ENCODE peak calls at places on chromosomes 2 and 18, in seven cellular contexts. N is A549, D is adrenal gland, E is uterus, K is lower leg skin, F is prostate gland, T is vagina. I is an unnamed sample.

GRCh38 chr2:33859791-33860461 is 260.8 kb upstream of the FAM98A start:
- DNase-seq in K (no peak), E (no peak), N (no peak), F (no peak), D (peak; percentile 15), T (no peak), I (no peak)

GRCh38 chr2:45922577-45922988 is 271.1 kb downstream of the PRKCE start:
- DNase-seq in F (no peak), E (no peak), T (no peak), D (no peak), N (no peak), K (no peak), I (no peak)

GRCh38 chr2:178891265-178891958 is 84.2 kb upstream of the TTN start:
- DNase-seq in N (peak; percentile 64), F (peak; percentile 61), E (peak; percentile 57), K (peak; percentile 63), T (no peak), D (peak; percentile 68), I (peak; percentile 56)

GRCh38 chr18:74604774-74605173 is 7.1 kb downstream of the ZNF407 start:
- DNase-seq in F (no peak), E (no peak), D (no peak), N (no peak), T (no peak), K (no peak), I (no peak)

GRCh38 chr2:14615701-14616100 is 16.8 kb upstream of the LRATD1 start:
- DNase-seq in N (no peak), E (no peak), F (no peak), T (no peak), D (no peak), K (no peak), I (no peak)

GRCh38 chr2:107992069-107992468 is 5.7 kb downstream of the SLC5A7 start:
- DNase-seq in D (no peak), E (no peak), K (no peak), T (no peak), F (no peak), N (no peak), I (no peak)

GRCh38 chr2:235634435-235635152 is 140.8 kb downstream of the AGAP1 start:
- DNase-seq in F (no peak), N (no peak), E (no peak), D (no peak), T (no peak), K (no peak), I (no peak)

GRCh38 chr2:38037757-38038615 is 38.0 kb downstream of the CYP1B1 start:
- DNase-seq in T (no peak), D (peak; percentile 20), K (no peak), E (peak; percentile 41), N (no peak), F (peak; percentile 14), I (peak; percentile 30)

GRCh38 chr2:32360416-32360815 is 3.6 kb downstream of the BIRC6 start:
- DNase-seq in K (no peak), D (no peak), T (no peak), E (no peak), F (no peak), N (no peak), I (no peak)

GRCh38 chr2:12717191-12717987 is 653 bp downstream of the TRIB2 start:
- DNase-seq in E (peak; percentile 62), D (peak; percentile 78), F (peak; percentile 54), K (no peak), T (no peak), N (peak; percentile 43), I (peak; percentile 86)

GRCh38 chr18:5058768-5059539 is 138.1 kb downstream of the AKAIN1 start:
- DNase-seq in T (no peak), F (no peak), N (no peak), D (no peak), E (peak; percentile 13), K (no peak), I (no peak)

GRCh38 chr2:232937278-232937906 is 67.3 kb downstream of the SNORC start:
- DNase-seq in D (peak; percentile 69), T (no peak), K (no peak), N (peak; percentile 52), E (no peak), F (no peak), I (no peak)

GRCh38 chr2:128789776-128790455 is 471.2 kb upstream of the HS6ST1 start:
- DNase-seq in K (no peak), N (no peak), T (peak; percentile 70), D (no peak), F (peak; percentile 2), E (no peak), I (no peak)

GRCh38 chr2:16043627-16044026 is 103.3 kb downstream of the MYCN start:
- DNase-seq in E (no peak), F (no peak), N (no peak), D (no peak), K (no peak), T (no peak), I (no peak)

DNA sequence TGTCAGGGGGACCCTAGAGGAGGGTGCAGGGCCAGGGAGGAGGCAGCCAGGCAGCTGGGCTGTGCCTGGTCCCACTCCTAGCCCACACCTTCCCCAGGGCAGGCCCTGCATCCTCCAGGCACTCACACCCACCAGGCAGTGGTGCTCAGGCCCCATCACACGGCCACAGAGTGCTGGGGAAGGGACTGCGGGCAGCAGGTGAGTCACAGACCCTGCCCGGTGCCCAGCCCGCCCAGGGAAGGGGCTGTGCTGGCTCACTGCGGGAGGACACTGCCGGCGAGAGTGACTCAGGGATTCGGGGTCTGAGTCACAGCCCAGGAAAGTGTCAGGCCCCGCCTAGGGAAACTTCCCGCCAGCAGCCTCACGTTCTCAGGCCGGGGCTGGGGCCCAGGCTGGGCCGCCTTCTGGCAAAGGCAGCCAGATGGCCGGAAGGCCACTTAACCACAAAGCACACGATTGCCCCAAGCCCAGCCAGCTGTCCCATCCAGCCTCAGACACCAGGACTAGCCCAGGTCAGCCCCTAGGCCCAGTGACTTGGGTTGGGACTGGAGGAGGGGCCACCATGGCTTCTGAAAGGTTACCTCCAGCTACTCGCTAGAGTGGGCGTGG is 42.2 kb downstream of the BIN1 start:
- DNase-seq in F (peak; percentile 54), D (peak; percentile 98), N (peak; percentile 95), K (peak; percentile 87), E (peak; percentile 94), T (no peak), I (peak; percentile 87)
- TF ChIP-seq POLR2A in F (no peak), D (peak; percentile 75), N (peak; percentile 31), K (no peak), E (peak; percentile 28), T (no peak), I (no peak)

GRCh38 chr18:36492604-36493329 is 195.3 kb downstream of the FHOD3 start:
- DNase-seq in N (no peak), K (no peak), E (no peak), D (no peak), F (no peak), T (no peak), I (no peak)

GRCh38 chr18:36493349-36494281 is 196.1 kb downstream of the FHOD3 start:
- DNase-seq in E (no peak), N (no peak), T (no peak), K (no peak), F (no peak), D (no peak), I (no peak)

GRCh38 chr18:36485772-36486171 is 188.3 kb downstream of the FHOD3 start:
- DNase-seq in N (no peak), E (no peak), F (no peak), D (no peak), K (no peak), T (no peak), I (no peak)

GRCh38 chr18:36496022-36496421 is 198.5 kb downstream of the FHOD3 start:
- DNase-seq in D (no peak), T (no peak), K (no peak), E (no peak), N (no peak), F (no peak), I (no peak)

DNA sequence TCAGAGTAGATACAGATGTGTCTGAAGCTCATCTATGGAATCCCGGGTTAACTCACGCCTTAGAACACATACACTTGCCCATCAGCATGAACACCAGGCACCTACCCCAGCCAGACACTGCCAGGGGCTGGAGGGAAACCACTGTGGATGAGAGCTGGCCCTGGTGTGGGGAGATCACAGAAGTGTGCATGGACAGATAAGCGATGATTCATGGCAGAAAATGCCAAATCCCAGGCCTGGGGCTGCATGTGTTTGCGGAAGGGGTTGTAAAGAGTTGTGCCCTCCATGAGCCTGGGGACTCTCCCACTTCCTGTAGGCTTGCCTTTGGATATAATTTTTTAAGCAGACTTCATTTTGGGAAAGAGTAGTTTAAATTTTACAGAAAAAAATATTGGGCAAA is 193.4 kb downstream of the FHOD3 start:
- DNase-seq in N (no peak), F (no peak), T (no peak), D (no peak), E (no peak), K (no peak), I (no peak)
- TF ChIP-seq POLR2A in N (no peak), F (no peak), T (no peak), D (no peak), E (no peak), K (no peak), I (no peak)

GRCh38 chr2:36562245-36562644 is 35.7 kb downstream of the FEZ2 start:
- DNase-seq in F (no peak), K (no peak), E (no peak), T (no peak), N (peak; percentile 49), D (no peak), I (no peak)

GRCh38 chr2:36564377-36564930 is 33.5 kb downstream of the FEZ2 start:
- DNase-seq in F (no peak), T (no peak), K (no peak), D (no peak), E (no peak), N (no peak), I (no peak)

GRCh38 chr2:36560726-36561125 is 37.2 kb downstream of the FEZ2 start:
- DNase-seq in E (no peak), F (no peak), N (no peak), K (no peak), D (no peak), T (no peak), I (no peak)

GRCh38 chr2:36561223-36561944 is 36.6 kb downstream of the FEZ2 start:
- DNase-seq in E (peak; percentile 29), T (no peak), D (peak; percentile 63), N (peak; percentile 89), F (no peak), K (no peak), I (no peak)

GRCh38 chr2:36562973-36563532 is 34.9 kb downstream of the FEZ2 start:
- DNase-seq in N (no peak), D (peak; percentile 78), T (no peak), F (no peak), K (no peak), E (no peak), I (no peak)
- TF ChIP-seq POLR2A in N (no peak), D (peak; percentile 65), T (no peak), F (no peak), K (no peak), E (no peak), I (no peak)

GRCh38 chr2:160063895-160064577 is 1.6 kb upstream of the PLA2R1 start:
- DNase-seq in F (no peak), T (no peak), K (no peak), N (no peak), E (no peak), D (no peak), I (no peak)

GRCh38 chr2:160061533-160062282 is 707 bp downstream of the PLA2R1 start:
- DNase-seq in F (no peak), E (peak; percentile 36), D (peak; percentile 29), T (no peak), N (no peak), K (no peak), I (no peak)

GRCh38 chr2:160064916-160065315 is 2.5 kb upstream of the PLA2R1 start:
- DNase-seq in K (no peak), F (no peak), T (no peak), N (no peak), E (no peak), D (no peak), I (no peak)

GRCh38 chr2:160062283-160063005 is at the start of gene PLA2R1:
- DNase-seq in N (peak; percentile 41), T (no peak), D (peak; percentile 41), E (peak; percentile 63), F (peak; percentile 28), K (peak; percentile 51), I (no peak)

GRCh38 chr2:160063266-160063665 is 851 bp upstream of the PLA2R1 start:
- DNase-seq in T (no peak), N (no peak), F (no peak), K (no peak), E (no peak), D (peak; percentile 20), I (no peak)
- TF ChIP-seq POLR2A in T (no peak), N (no peak), F (no peak), K (no peak), E (no peak), D (no peak), I (no peak)

I was measured in right lobe of liver.